ENCODE peak calls at places on chromosomes 7 and 10, in six cellular contexts. S is left ventricle myocardium inferior, O is heart right ventricle, Y is IMR-90, K is suprapubic skin, H is PC-9. R is an unnamed sample.

GRCh38 chr7:35749548-35749947 is 51.3 kb upstream of the SEPTIN7 start:
- DNase-seq in O (peak; percentile 42), S (peak; percentile 36), K (no peak), Y (peak; percentile 23), H (no peak), R (no peak)

GRCh38 chr10:29120216-29120615 is 168.7 kb upstream of the LYZL1 start:
- DNase-seq in Y (peak; percentile 89), H (peak; percentile 68), O (no peak), S (no peak), K (no peak), R (no peak)

GRCh38 chr10:48737866-48738265 is 53.2 kb downstream of the WDFY4 start:
- DNase-seq in S (no peak), O (no peak), H (no peak), Y (no peak), K (no peak), R (no peak)

GRCh38 chr10:93742633-93743349 is 14.9 kb upstream of the LGI1 start:
- DNase-seq in S (no peak), O (no peak), Y (no peak), K (no peak), H (no peak), R (no peak)

GRCh38 chr7:51950811-51951210 is 634.2 kb upstream of the COBL start:
- DNase-seq in Y (no peak), K (no peak), O (no peak), S (no peak), H (no peak), R (no peak)

GRCh38 chr10:73096041-73096451 is 620 bp downstream of the P4HA1 start:
- DNase-seq in Y (peak; percentile 60), O (peak; percentile 54), S (peak; percentile 68), K (peak; percentile 88), H (peak; percentile 70), R (peak; percentile 73)

GRCh38 chr10:71708301-71708703 is 11.3 kb downstream of the C10orf105 start:
- DNase-seq in S (peak; percentile 58), K (no peak), O (peak; percentile 50), H (peak; percentile 69), Y (no peak), R (peak; percentile 75)

GRCh38 chr10:47053399-47053798 is 142.2 kb downstream of the PTPN20 start:
- DNase-seq in S (no peak), Y (no peak), K (peak; percentile 68), O (no peak), H (no peak), R (no peak)

GRCh38 chr10:35194906-35195305 is 68.3 kb downstream of the CREM start:
- DNase-seq in O (no peak), K (no peak), H (no peak), Y (peak; percentile 91), S (no peak), R (peak; percentile 70)

GRCh38 chr7:69934475-69934903 is 336.2 kb downstream of the AUTS2 start:
- DNase-seq in H (no peak), K (no peak), Y (no peak), O (no peak), S (no peak), R (no peak)

GRCh38 chr7:122132341-122132740 is 11.7 kb downstream of the AASS start:
- DNase-seq in Y (peak; percentile 66), O (no peak), K (no peak), S (no peak), H (no peak), R (no peak)

GRCh38 chr7:149680316-149681025 is 92.9 kb downstream of the ZNF467 start:
- DNase-seq in H (no peak), O (no peak), S (no peak), Y (peak; percentile 43), K (no peak), R (no peak)

GRCh38 chr10:132687181-132687892 is 98.6 kb downstream of the NKX6-2 start:
- DNase-seq in K (peak; percentile 64), S (peak; percentile 12), O (no peak), H (no peak), Y (no peak), R (no peak)

GRCh38 chr7:123151443-123151842 is 48.3 kb downstream of the SLC13A1 start:
- DNase-seq in K (no peak), H (no peak), O (no peak), Y (no peak), S (no peak), R (no peak)

GRCh38 chr7:148747274-148747673 is 48.6 kb downstream of the CUL1 start:
- DNase-seq in O (no peak), S (no peak), H (no peak), Y (no peak), K (no peak), R (no peak)

GRCh38 chr10:56142092-56142728 is 218.8 kb downstream of the ZWINT start:
- DNase-seq in Y (no peak), H (no peak), O (no peak), S (no peak), K (no peak), R (no peak)

GRCh38 chr10:134743-135600 is at the start of gene ZMYND11:
- DNase-seq in K (no peak), Y (peak; percentile 42), S (peak; percentile 76), H (peak; percentile 57), O (peak; percentile 77), R (peak; percentile 63)

GRCh38 chr7:22851140-22851539 is 28.5 kb upstream of the TOMM7 start:
- DNase-seq in K (no peak), Y (no peak), O (no peak), H (peak; percentile 53), S (no peak), R (no peak)

GRCh38 chr7:34837826-34838225 is 179.8 kb downstream of the NPSR1 start:
- DNase-seq in H (peak; percentile 31), K (no peak), O (no peak), Y (no peak), S (no peak), R (no peak)

GRCh38 chr7:55021053-55021452 is 2.2 kb downstream of the EGFR start:
- DNase-seq in Y (no peak), S (no peak), O (no peak), K (no peak), H (peak; percentile 49), R (no peak)

GRCh38 chr7:6652446-6653011 is 15.4 kb downstream of the ZNF316 start:
- DNase-seq in O (no peak), S (no peak), K (peak; percentile 52), H (no peak), Y (no peak), R (no peak)

GRCh38 chr10:102669206-102670064 is 25.2 kb downstream of the TRIM8 start:
- DNase-seq in H (peak; percentile 61), K (no peak), O (peak; percentile 56), Y (peak; percentile 43), S (peak; percentile 65), R (no peak)

GRCh38 chr10:124226271-124226911 is 133.0 kb upstream of the CHST15 start:
- DNase-seq in H (no peak), S (no peak), K (no peak), O (no peak), Y (no peak), R (no peak)

GRCh38 chr7:86667732-86668131 is 24.0 kb downstream of the GRM3 start:
- DNase-seq in O (no peak), K (no peak), S (no peak), Y (no peak), H (no peak), R (no peak)

DNA sequence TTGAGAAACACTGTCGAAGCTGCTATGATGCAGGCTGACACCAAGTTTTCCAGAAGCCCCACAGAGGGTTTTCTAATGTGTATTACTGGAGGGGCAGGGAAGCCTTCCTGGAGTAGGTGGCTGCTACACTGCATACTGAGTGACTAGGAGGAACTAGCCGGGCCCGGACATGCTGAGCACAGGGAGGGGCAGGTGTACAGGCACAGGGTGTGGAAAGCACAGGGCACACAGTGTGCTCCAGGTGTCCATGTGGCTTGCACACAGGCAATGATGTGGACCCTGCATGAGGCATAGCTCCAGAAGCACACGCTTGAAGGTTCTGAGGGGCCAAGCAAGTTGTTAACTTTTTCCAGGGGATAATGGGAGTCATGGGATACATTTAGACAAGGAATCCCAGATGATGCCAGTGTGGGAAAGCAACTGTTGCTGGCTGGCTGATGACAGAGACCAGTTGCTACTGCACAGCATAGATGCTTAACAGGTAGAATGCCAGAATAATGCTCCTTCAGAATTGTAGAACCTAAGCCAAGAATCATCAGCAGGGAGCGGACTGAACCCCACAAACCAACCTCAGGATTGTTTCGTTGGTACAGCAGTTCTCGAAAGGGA is 14.6 kb downstream of the DHX32 start:
- DNase-seq in K (no peak), H (no peak), O (no peak), Y (no peak), S (no peak), R (no peak)
- H3K4me3 ChIP-seq in K (no peak overlapping the region), H (no peak overlapping the region), O (no peak overlapping the region), Y (no peak overlapping the region), S (no peak overlapping the region), R (no peak overlapping the region)

GRCh38 chr7:71229201-71229600 is 97.3 kb downstream of the GALNT17 start:
- DNase-seq in S (no peak), Y (no peak), O (no peak), H (no peak), K (no peak), R (no peak)
- H3K9me3 ChIP-seq in S (peaks cover 10% of the 10 kb centered on the region), Y (peaks cover 35% of the 10 kb centered on the region), O (no peaks in the 10 kb centered on the region), H (no peaks in the 10 kb centered on the region), K (peaks cover 5% of the 10 kb centered on the region), R (no peaks in the 10 kb centered on the region)

GRCh38 chr7:24871765-24872164 is 108.2 kb downstream of the OSBPL3 start:
- DNase-seq in O (no peak), S (no peak), Y (no peak), K (no peak), H (no peak), R (no peak)
- H3K4me1 ChIP-seq in O (no peaks in the 10 kb centered on the region), S (no peaks in the 10 kb centered on the region), Y (peaks cover 7% of the 10 kb centered on the region), K (peaks cover 3% of the 10 kb centered on the region), H (no peaks in the 10 kb centered on the region), R (no peaks in the 10 kb centered on the region)

DNA sequence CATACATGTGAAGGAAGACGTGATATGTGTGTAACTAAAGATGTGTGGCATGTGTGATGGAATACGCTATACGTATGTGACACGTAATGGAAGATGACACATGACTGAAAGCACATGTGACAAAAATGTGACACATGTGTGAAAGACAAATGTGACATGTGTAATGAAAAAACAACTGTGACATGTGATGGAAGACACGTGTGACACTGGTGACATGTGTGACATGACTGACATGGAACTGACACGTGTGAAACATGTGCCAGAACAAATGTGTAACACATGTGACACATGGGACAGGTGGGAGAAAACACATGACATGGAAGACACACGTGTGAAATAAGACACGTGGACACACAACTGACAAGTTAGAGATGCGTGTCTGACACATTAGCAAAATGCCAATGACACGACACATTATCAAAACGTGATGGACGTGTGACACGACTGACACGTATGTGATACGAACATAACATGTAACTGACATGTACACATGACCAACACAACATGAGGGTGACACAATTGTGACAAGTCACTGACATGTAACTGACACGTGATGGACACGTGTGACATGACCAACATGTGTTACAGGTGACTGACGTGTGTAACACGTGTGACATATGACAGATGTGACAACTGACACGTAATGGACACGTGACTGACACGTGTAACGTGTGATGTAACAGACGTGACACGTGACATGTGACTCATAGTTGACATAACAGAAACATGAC is 24.4 kb downstream of the CRPPA start:
- DNase-seq in O (no peak), S (no peak), K (no peak), H (no peak), Y (peak; percentile 2), R (no peak)
- H3K4me3 ChIP-seq in O (no peak overlapping the region), S (no peak overlapping the region), K (no peak overlapping the region), H (no peak overlapping the region), Y (no peak overlapping the region), R (no peak overlapping the region)

GRCh38 chr7:158327012-158327411 is 260.6 kb downstream of the PTPRN2 start:
- DNase-seq in Y (no peak), O (no peak), H (no peak), K (no peak), S (no peak), R (no peak)
- H3K9me3 ChIP-seq in Y (peaks cover 75% of the 10 kb centered on the region), O (no peaks in the 10 kb centered on the region), H (peaks cover 11% of the 10 kb centered on the region), K (no peaks in the 10 kb centered on the region), S (no peaks in the 10 kb centered on the region), R (no peaks in the 10 kb centered on the region)

R was measured in naive thymus-derived CD4-positive, alpha-beta T cell.